ENCODE peak calls at places on chromosomes 13 and 19, in seven cellular contexts. K is CD8-positive, alpha-beta memory T cell; Z is thoracic aorta; Y is progenitor cell of endocrine pancreas; G is tibial nerve; L is memory B cell; N is stimulated activated CD8-positive, alpha-beta memory T cell treated with anti-CD3 and anti-CD28 coated beads, Interleukin-2, amount 100 ng/mL, for 1 hour. P is an unnamed sample.

GRCh38 chr13:112652512-112653458 is 37.1 kb upstream of the ATP11A start:
- DNase-seq in Y (no peak), N (no peak), K (no peak), G (no peak), Z (no peak), L (no peak), P (no peak)

GRCh38 chr13:92224052-92224821 is 825.8 kb downstream of the GPC5 start:
- DNase-seq in Y (no peak), N (no peak), K (no peak), G (peak; percentile 14), Z (no peak), L (no peak), P (no peak)

GRCh38 chr13:109868583-109869311 is 82.4 kb upstream of the IRS2 start:
- DNase-seq in N (no peak), Y (no peak), Z (no peak), L (no peak), K (no peak), G (no peak), P (no peak)

GRCh38 chr19:55319786-55320185 is 5.4 kb downstream of the TMEM150B start:
- DNase-seq in Z (no peak), N (no peak), Y (peak; percentile 67), G (no peak), K (no peak), L (no peak), P (no peak)

GRCh38 chr19:39064405-39064804 is 19.8 kb upstream of the ACP7 start:
- DNase-seq in K (no peak), L (no peak), G (no peak), N (no peak), Z (no peak), Y (no peak), P (no peak)

GRCh38 chr19:4971424-4971793 is 2.5 kb downstream of the KDM4B start:
- DNase-seq in K (no peak), G (no peak), Y (no peak), N (no peak), Z (no peak), L (no peak), P (no peak)

GRCh38 chr19:31496076-31496475 is 146.8 kb upstream of the TSHZ3 start:
- DNase-seq in Y (no peak), Z (no peak), N (no peak), L (no peak), G (no peak), K (no peak), P (no peak)

GRCh38 chr13:45369116-45369515 is 28.1 kb upstream of the TPT1 start:
- DNase-seq in K (no peak), G (no peak), L (no peak), Y (no peak), Z (no peak), N (no peak), P (no peak)

GRCh38 chr13:101626925-101627555 is 174.6 kb downstream of the ITGBL1 start:
- DNase-seq in Z (no peak), N (no peak), Y (no peak), K (peak; percentile 39), G (no peak), L (no peak), P (no peak)

GRCh38 chr19:756232-756631 is 5.3 kb downstream of the MISP start:
- DNase-seq in K (no peak), Y (no peak), L (no peak), G (no peak), Z (no peak), N (no peak), P (no peak)

GRCh38 chr13:41065098-41065497 is 3.8 kb downstream of the WBP4 start:
- DNase-seq in Y (no peak), L (no peak), K (no peak), N (no peak), Z (no peak), G (no peak), P (no peak)

GRCh38 chr19:887072-887471 is 5.9 kb downstream of the MED16 start:
- DNase-seq in N (no peak), Z (no peak), G (no peak), Y (no peak), L (no peak), K (no peak), P (no peak)

GRCh38 chr19:49222011-49222410 is 64.4 kb downstream of the TRPM4 start:
- DNase-seq in Z (no peak), Y (no peak), G (no peak), N (no peak), K (no peak), L (no peak), P (no peak)

GRCh38 chr19:27821418-27822018 is 1391.4 kb downstream of the UQCRFS1 start:
- DNase-seq in Y (no peak), Z (no peak), G (no peak), N (no peak), L (no peak), K (no peak), P (no peak)

GRCh38 chr19:4115818-4116385 is 8.0 kb downstream of the MAP2K2 start:
- DNase-seq in G (no peak), L (no peak), Z (no peak), K (no peak), Y (no peak), N (no peak), P (no peak)

GRCh38 chr19:20165971-20166592 is 932 bp upstream of the ZNF486 start:
- DNase-seq in Z (no peak), G (no peak), N (no peak), K (no peak), Y (no peak), L (no peak), P (no peak)

GRCh38 chr19:17889609-17890214 is 18.0 kb downstream of the SLC5A5 start:
- DNase-seq in Y (peak; percentile 54), K (no peak), N (no peak), Z (no peak), G (no peak), L (no peak), P (no peak)

P was measured in retinal pigment epithelial cell.